ENCODE peak calls at places on chromosomes 13 and 19, in nine cellular contexts. One of them, this sample, is unnamed. For H3K27me3, the result is how much of the 10 kb centered on the place peaks cover.

GRCh38 chr13:33340631-33341030 is 55.1 kb upstream of the STARD13 start:
- DNase-seq in right lobe of liver: no peak
- DNase-seq in heart left ventricle: no peak
- DNase-seq in stomach: no peak
- DNase-seq in astrocyte: no peak
- DNase-seq in brain microvascular endothelial cell: no peak
- DNase-seq in Peyer's patch: no peak
- DNase-seq in thoracic aorta: no peak
- DNase-seq in psoas muscle: no peak
- DNase-seq in this sample: no peak

GRCh38 chr19:48837081-48837524 is 812 bp upstream of the HSD17B14 start:
- DNase-seq in astrocyte: peak
- DNase-seq in Peyer's patch: peak
- DNase-seq in heart left ventricle: peak
- DNase-seq in stomach: peak
- DNase-seq in right lobe of liver: peak
- DNase-seq in thoracic aorta: peak
- DNase-seq in brain microvascular endothelial cell: peak
- DNase-seq in psoas muscle: peak
- DNase-seq in this sample: peak

GRCh38 chr19:33498391-33499000 is 23.1 kb downstream of the PEPD start:
- DNase-seq in heart left ventricle: peak
- DNase-seq in astrocyte: no peak
- DNase-seq in Peyer's patch: no peak
- DNase-seq in stomach: no peak
- DNase-seq in psoas muscle: no peak
- DNase-seq in right lobe of liver: peak
- DNase-seq in brain microvascular endothelial cell: no peak
- DNase-seq in thoracic aorta: no peak
- DNase-seq in this sample: no peak

GRCh38 chr19:49847731-49848696 is 2.9 kb upstream of the PTOV1 start:
- DNase-seq in astrocyte: peak
- DNase-seq in Peyer's patch: no peak
- DNase-seq in stomach: no peak
- DNase-seq in brain microvascular endothelial cell: peak
- DNase-seq in thoracic aorta: no peak
- DNase-seq in heart left ventricle: no peak
- DNase-seq in right lobe of liver: no peak
- DNase-seq in psoas muscle: no peak
- DNase-seq in this sample: no peak

GRCh38 chr13:98853791-98854191 is 101.3 kb upstream of the SLC15A1 start:
- DNase-seq in right lobe of liver: no peak
- DNase-seq in stomach: peak
- DNase-seq in psoas muscle: peak
- DNase-seq in heart left ventricle: no peak
- DNase-seq in astrocyte: peak
- DNase-seq in Peyer's patch: no peak
- DNase-seq in brain microvascular endothelial cell: peak
- DNase-seq in thoracic aorta: no peak
- DNase-seq in this sample: no peak

GRCh38 chr13:75685239-75685697 is 49.1 kb downstream of the LMO7 start:
- DNase-seq in heart left ventricle: no peak
- DNase-seq in right lobe of liver: no peak
- DNase-seq in thoracic aorta: no peak
- DNase-seq in astrocyte: peak
- DNase-seq in psoas muscle: no peak
- DNase-seq in stomach: no peak
- DNase-seq in Peyer's patch: no peak
- DNase-seq in brain microvascular endothelial cell: peak
- DNase-seq in this sample: no peak

GRCh38 chr19:3094638-3095374 is 644 bp downstream of the GNA11 start:
- DNase-seq in stomach: no peak
- DNase-seq in thoracic aorta: no peak
- DNase-seq in right lobe of liver: peak
- DNase-seq in brain microvascular endothelial cell: no peak
- DNase-seq in Peyer's patch: no peak
- DNase-seq in psoas muscle: peak
- DNase-seq in heart left ventricle: no peak
- DNase-seq in astrocyte: no peak
- DNase-seq in this sample: no peak

GRCh38 chr13:41645313-41645712 is 188.0 kb downstream of the RGCC start:
- DNase-seq in heart left ventricle: no peak
- DNase-seq in brain microvascular endothelial cell: peak
- DNase-seq in thoracic aorta: no peak
- DNase-seq in stomach: no peak
- DNase-seq in astrocyte: peak
- DNase-seq in psoas muscle: peak
- DNase-seq in Peyer's patch: no peak
- DNase-seq in right lobe of liver: no peak
- DNase-seq in this sample: no peak

GRCh38 chr13:47632311-47632710 is 368.8 kb downstream of the SUCLA2 start:
- DNase-seq in brain microvascular endothelial cell: no peak
- DNase-seq in heart left ventricle: no peak
- DNase-seq in thoracic aorta: no peak
- DNase-seq in psoas muscle: no peak
- DNase-seq in right lobe of liver: no peak
- DNase-seq in stomach: no peak
- DNase-seq in astrocyte: no peak
- DNase-seq in Peyer's patch: no peak
- DNase-seq in this sample: no peak

GRCh38 chr19:1814833-1815604 is 2.9 kb upstream of the ATP8B3 start:
- DNase-seq in right lobe of liver: no peak
- DNase-seq in brain microvascular endothelial cell: no peak
- DNase-seq in stomach: no peak
- DNase-seq in heart left ventricle: no peak
- DNase-seq in thoracic aorta: no peak
- DNase-seq in psoas muscle: no peak
- DNase-seq in astrocyte: no peak
- DNase-seq in Peyer's patch: no peak
- DNase-seq in this sample: no peak

GRCh38 chr13:102401755-102402154 is at the start of gene FGF14:
- DNase-seq in Peyer's patch: no peak
- DNase-seq in heart left ventricle: no peak
- DNase-seq in right lobe of liver: no peak
- DNase-seq in thoracic aorta: no peak
- DNase-seq in astrocyte: no peak
- DNase-seq in brain microvascular endothelial cell: no peak
- DNase-seq in psoas muscle: no peak
- DNase-seq in stomach: no peak
- DNase-seq in this sample: no peak
- H3K27me3 ChIP-seq in Peyer's patch: under half
- H3K27me3 ChIP-seq in heart left ventricle: under half
- H3K27me3 ChIP-seq in right lobe of liver: under half
- H3K27me3 ChIP-seq in thoracic aorta: under half
- H3K27me3 ChIP-seq in astrocyte: under half
- H3K27me3 ChIP-seq in brain microvascular endothelial cell: under half
- H3K27me3 ChIP-seq in psoas muscle: under half
- H3K27me3 ChIP-seq in stomach: under half
- H3K27me3 ChIP-seq in this sample: under half

GRCh38 chr19:34879563-34879962 is 47.1 kb upstream of the ZNF30 start:
- DNase-seq in brain microvascular endothelial cell: no peak
- DNase-seq in Peyer's patch: no peak
- DNase-seq in heart left ventricle: no peak
- DNase-seq in right lobe of liver: no peak
- DNase-seq in thoracic aorta: no peak
- DNase-seq in astrocyte: no peak
- DNase-seq in psoas muscle: no peak
- DNase-seq in stomach: no peak
- DNase-seq in this sample: no peak
- TF ChIP-seq CTCF in brain microvascular endothelial cell: no peak
- TF ChIP-seq CTCF in Peyer's patch: no peak
- TF ChIP-seq CTCF in heart left ventricle: no peak
- TF ChIP-seq CTCF in right lobe of liver: no peak
- TF ChIP-seq CTCF in thoracic aorta: no peak
- TF ChIP-seq CTCF in astrocyte: no peak
- TF ChIP-seq CTCF in psoas muscle: no peak
- TF ChIP-seq CTCF in stomach: no peak
- TF ChIP-seq CTCF in this sample: no peak

GRCh38 chr13:96632536-96633320 is 361.5 kb downstream of the OXGR1 start:
- DNase-seq in astrocyte: no peak
- DNase-seq in right lobe of liver: no peak
- DNase-seq in stomach: no peak
- DNase-seq in thoracic aorta: no peak
- DNase-seq in Peyer's patch: no peak
- DNase-seq in brain microvascular endothelial cell: peak
- DNase-seq in psoas muscle: no peak
- DNase-seq in heart left ventricle: no peak
- DNase-seq in this sample: no peak
- H3K27me3 ChIP-seq in astrocyte: under half
- H3K27me3 ChIP-seq in right lobe of liver: under half
- H3K27me3 ChIP-seq in stomach: under half
- H3K27me3 ChIP-seq in thoracic aorta: under half
- H3K27me3 ChIP-seq in Peyer's patch: under half
- H3K27me3 ChIP-seq in brain microvascular endothelial cell: under half
- H3K27me3 ChIP-seq in psoas muscle: under half
- H3K27me3 ChIP-seq in heart left ventricle: under half
- H3K27me3 ChIP-seq in this sample: under half

GRCh38 chr13:28718538-28719226 is at the start of gene SLC46A3:
- DNase-seq in right lobe of liver: peak
- DNase-seq in stomach: peak
- DNase-seq in heart left ventricle: peak
- DNase-seq in Peyer's patch: peak
- DNase-seq in thoracic aorta: peak
- DNase-seq in psoas muscle: peak
- DNase-seq in brain microvascular endothelial cell: peak
- DNase-seq in astrocyte: peak
- DNase-seq in this sample: peak
- TF ChIP-seq CTCF in right lobe of liver: no peak
- TF ChIP-seq CTCF in stomach: no peak
- TF ChIP-seq CTCF in heart left ventricle: no peak
- TF ChIP-seq CTCF in Peyer's patch: peak
- TF ChIP-seq CTCF in thoracic aorta: peak
- TF ChIP-seq CTCF in psoas muscle: peak
- TF ChIP-seq CTCF in brain microvascular endothelial cell: peak
- TF ChIP-seq CTCF in astrocyte: no peak
- TF ChIP-seq CTCF in this sample: no peak